ENCODE peak calls at places on chromosomes 4 and X, in ten cellular contexts. One of them, this sample, is unnamed. For H3K27me3, the result is how much of the 10 kb centered on the place peaks cover.

GRCh38 chr4:62531731-62532130 is 1331.6 kb downstream of the ADGRL3 start:
- DNase-seq in transverse colon: no peak
- DNase-seq in ovary: no peak
- DNase-seq in adrenal gland: no peak
- DNase-seq in K562: no peak
- DNase-seq in hepatocyte: no peak
- DNase-seq in dorsolateral prefrontal cortex: no peak
- DNase-seq in Peyer's patch: no peak
- DNase-seq in AG04450: no peak
- DNase-seq in mammary epithelial cell: no peak
- DNase-seq in this sample: no peak

GRCh38 chr4:154014401-154015105 is 225.7 kb upstream of the SFRP2 start:
- DNase-seq in transverse colon: no peak
- DNase-seq in ovary: no peak
- DNase-seq in adrenal gland: no peak
- DNase-seq in K562: no peak
- DNase-seq in hepatocyte: no peak
- DNase-seq in dorsolateral prefrontal cortex: no peak
- DNase-seq in Peyer's patch: no peak
- DNase-seq in AG04450: no peak
- DNase-seq in mammary epithelial cell: no peak
- DNase-seq in this sample: no peak

GRCh38 chr4:52051615-52052474 is 741 bp downstream of the SPATA18 start:
- DNase-seq in transverse colon: peak
- DNase-seq in ovary: peak
- DNase-seq in adrenal gland: peak
- DNase-seq in K562: no peak
- DNase-seq in hepatocyte: peak
- DNase-seq in dorsolateral prefrontal cortex: peak
- DNase-seq in Peyer's patch: peak
- DNase-seq in AG04450: peak
- DNase-seq in mammary epithelial cell: peak
- DNase-seq in this sample: peak

GRCh38 chrX:68232206-68232605 is 201.1 kb downstream of the OPHN1 start:
- DNase-seq in transverse colon: no peak
- DNase-seq in ovary: no peak
- DNase-seq in adrenal gland: no peak
- DNase-seq in K562: no peak
- DNase-seq in hepatocyte: no peak
- DNase-seq in dorsolateral prefrontal cortex: no peak
- DNase-seq in Peyer's patch: no peak
- DNase-seq in AG04450: no peak
- DNase-seq in mammary epithelial cell: peak
- DNase-seq in this sample: no peak

GRCh38 chr4:2322227-2322626 is 60.3 kb upstream of the MXD4 start:
- DNase-seq in transverse colon: no peak
- DNase-seq in ovary: no peak
- DNase-seq in adrenal gland: no peak
- DNase-seq in K562: no peak
- DNase-seq in hepatocyte: no peak
- DNase-seq in dorsolateral prefrontal cortex: no peak
- DNase-seq in Peyer's patch: no peak
- DNase-seq in AG04450: no peak
- DNase-seq in mammary epithelial cell: no peak
- DNase-seq in this sample: no peak

GRCh38 chr4:147733614-147734344 is 1.9 kb downstream of the ARHGAP10 start:
- DNase-seq in transverse colon: no peak
- DNase-seq in ovary: no peak
- DNase-seq in adrenal gland: peak
- DNase-seq in K562: no peak
- DNase-seq in hepatocyte: no peak
- DNase-seq in dorsolateral prefrontal cortex: no peak
- DNase-seq in Peyer's patch: no peak
- DNase-seq in AG04450: no peak
- DNase-seq in mammary epithelial cell: peak
- DNase-seq in this sample: no peak

GRCh38 chrX:100700809-100701208 is 31.1 kb downstream of the SYTL4 start:
- DNase-seq in transverse colon: no peak
- DNase-seq in ovary: no peak
- DNase-seq in adrenal gland: no peak
- DNase-seq in K562: no peak
- DNase-seq in hepatocyte: no peak
- DNase-seq in dorsolateral prefrontal cortex: no peak
- DNase-seq in Peyer's patch: no peak
- DNase-seq in AG04450: no peak
- DNase-seq in mammary epithelial cell: no peak
- DNase-seq in this sample: no peak

GRCh38 chr4:163591614-163592020 is 97.1 kb downstream of the TMA16 start:
- DNase-seq in transverse colon: no peak
- DNase-seq in ovary: no peak
- DNase-seq in adrenal gland: no peak
- DNase-seq in K562: no peak
- DNase-seq in hepatocyte: no peak
- DNase-seq in dorsolateral prefrontal cortex: no peak
- DNase-seq in Peyer's patch: no peak
- DNase-seq in AG04450: no peak
- DNase-seq in mammary epithelial cell: no peak
- DNase-seq in this sample: no peak

GRCh38 chrX:9337056-9337455 is 127.8 kb upstream of the TBL1X start:
- DNase-seq in transverse colon: no peak
- DNase-seq in ovary: no peak
- DNase-seq in adrenal gland: peak
- DNase-seq in K562: no peak
- DNase-seq in hepatocyte: no peak
- DNase-seq in dorsolateral prefrontal cortex: no peak
- DNase-seq in Peyer's patch: no peak
- DNase-seq in AG04450: no peak
- DNase-seq in mammary epithelial cell: no peak
- DNase-seq in this sample: no peak

GRCh38 chrX:71667328-71668247 is at the start of gene LOC101059915:
- DNase-seq in transverse colon: no peak
- DNase-seq in ovary: no peak
- DNase-seq in adrenal gland: no peak
- DNase-seq in K562: no peak
- DNase-seq in hepatocyte: no peak
- DNase-seq in dorsolateral prefrontal cortex: no peak
- DNase-seq in Peyer's patch: no peak
- DNase-seq in AG04450: no peak
- DNase-seq in mammary epithelial cell: no peak
- DNase-seq in this sample: peak

GRCh38 chrX:38458071-38458470 is 103.3 kb upstream of the TSPAN7 start:
- DNase-seq in transverse colon: no peak
- DNase-seq in ovary: no peak
- DNase-seq in adrenal gland: no peak
- DNase-seq in K562: no peak
- DNase-seq in hepatocyte: peak
- DNase-seq in dorsolateral prefrontal cortex: no peak
- DNase-seq in Peyer's patch: no peak
- DNase-seq in AG04450: no peak
- DNase-seq in mammary epithelial cell: no peak
- DNase-seq in this sample: no peak

GRCh38 chr4:153538408-153539057 is 72.4 kb downstream of the TMEM131L start:
- DNase-seq in transverse colon: no peak
- DNase-seq in ovary: no peak
- DNase-seq in adrenal gland: no peak
- DNase-seq in K562: no peak
- DNase-seq in hepatocyte: peak
- DNase-seq in dorsolateral prefrontal cortex: no peak
- DNase-seq in Peyer's patch: no peak
- DNase-seq in AG04450: no peak
- DNase-seq in mammary epithelial cell: no peak
- DNase-seq in this sample: no peak

DNA sequence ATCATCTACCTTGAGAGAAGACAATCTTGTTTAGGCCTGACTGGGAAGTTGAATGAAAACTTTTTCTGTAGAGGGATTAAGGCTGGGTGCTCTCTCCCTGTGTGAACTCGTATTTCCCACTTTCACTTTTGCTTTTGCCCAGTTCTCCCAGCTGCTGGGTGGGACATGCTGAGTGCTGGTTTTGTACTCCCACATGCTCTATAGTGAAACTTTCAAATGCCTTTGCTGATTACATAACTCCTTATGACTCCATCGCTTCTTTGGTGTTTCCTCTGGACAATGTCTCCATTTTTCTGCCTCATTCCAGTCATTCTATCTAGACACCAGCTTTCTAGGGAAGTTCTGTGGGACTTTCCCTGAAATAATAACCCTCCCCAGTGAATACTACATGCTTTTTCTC is 100.5 kb downstream of the CLNK start:
- DNase-seq in transverse colon: peak
- DNase-seq in ovary: no peak
- DNase-seq in adrenal gland: no peak
- DNase-seq in K562: no peak
- DNase-seq in hepatocyte: peak
- DNase-seq in dorsolateral prefrontal cortex: no peak
- DNase-seq in Peyer's patch: no peak
- DNase-seq in AG04450: peak
- DNase-seq in mammary epithelial cell: peak
- DNase-seq in this sample: no peak
- H3K4me3 ChIP-seq in transverse colon: no peak
- H3K4me3 ChIP-seq in ovary: peak
- H3K4me3 ChIP-seq in adrenal gland: no peak
- H3K4me3 ChIP-seq in K562: no peak
- H3K4me3 ChIP-seq in hepatocyte: no peak
- H3K4me3 ChIP-seq in dorsolateral prefrontal cortex: peak
- H3K4me3 ChIP-seq in Peyer's patch: no peak
- H3K4me3 ChIP-seq in AG04450: peak
- H3K4me3 ChIP-seq in mammary epithelial cell: no peak
- H3K4me3 ChIP-seq in this sample: peak

GRCh38 chr4:137470806-137471205 is 61.5 kb downstream of the PCDH18 start:
- DNase-seq in transverse colon: no peak
- DNase-seq in ovary: no peak
- DNase-seq in adrenal gland: no peak
- DNase-seq in K562: no peak
- DNase-seq in hepatocyte: no peak
- DNase-seq in dorsolateral prefrontal cortex: no peak
- DNase-seq in Peyer's patch: no peak
- DNase-seq in AG04450: no peak
- DNase-seq in mammary epithelial cell: no peak
- DNase-seq in this sample: no peak
- H3K27ac ChIP-seq in transverse colon: no peak
- H3K27ac ChIP-seq in ovary: no peak
- H3K27ac ChIP-seq in adrenal gland: no peak
- H3K27ac ChIP-seq in K562: no peak
- H3K27ac ChIP-seq in hepatocyte: no peak
- H3K27ac ChIP-seq in dorsolateral prefrontal cortex: no peak
- H3K27ac ChIP-seq in Peyer's patch: no peak
- H3K27ac ChIP-seq in AG04450: no peak
- H3K27ac ChIP-seq in mammary epithelial cell: no peak
- H3K27ac ChIP-seq in this sample: no peak

GRCh38 chr4:54659213-54660144 is 1.7 kb downstream of the KIT start:
- DNase-seq in transverse colon: no peak
- DNase-seq in ovary: peak
- DNase-seq in adrenal gland: no peak
- DNase-seq in K562: no peak
- DNase-seq in hepatocyte: peak
- DNase-seq in dorsolateral prefrontal cortex: no peak
- DNase-seq in Peyer's patch: no peak
- DNase-seq in AG04450: no peak
- DNase-seq in mammary epithelial cell: no peak
- DNase-seq in this sample: no peak

GRCh38 chr4:54661686-54662085 is 3.9 kb downstream of the KIT start:
- DNase-seq in transverse colon: no peak
- DNase-seq in ovary: no peak
- DNase-seq in adrenal gland: no peak
- DNase-seq in K562: no peak
- DNase-seq in hepatocyte: no peak
- DNase-seq in dorsolateral prefrontal cortex: no peak
- DNase-seq in Peyer's patch: no peak
- DNase-seq in AG04450: no peak
- DNase-seq in mammary epithelial cell: peak
- DNase-seq in this sample: no peak

GRCh38 chr4:54661156-54661555 is 3.4 kb downstream of the KIT start:
- DNase-seq in transverse colon: no peak
- DNase-seq in ovary: no peak
- DNase-seq in adrenal gland: no peak
- DNase-seq in K562: no peak
- DNase-seq in hepatocyte: no peak
- DNase-seq in dorsolateral prefrontal cortex: no peak
- DNase-seq in Peyer's patch: no peak
- DNase-seq in AG04450: no peak
- DNase-seq in mammary epithelial cell: peak
- DNase-seq in this sample: no peak

GRCh38 chr4:54660591-54660990 is 2.8 kb downstream of the KIT start:
- DNase-seq in transverse colon: no peak
- DNase-seq in ovary: no peak
- DNase-seq in adrenal gland: no peak
- DNase-seq in K562: no peak
- DNase-seq in hepatocyte: no peak
- DNase-seq in dorsolateral prefrontal cortex: no peak
- DNase-seq in Peyer's patch: no peak
- DNase-seq in AG04450: no peak
- DNase-seq in mammary epithelial cell: no peak
- DNase-seq in this sample: no peak

DNA sequence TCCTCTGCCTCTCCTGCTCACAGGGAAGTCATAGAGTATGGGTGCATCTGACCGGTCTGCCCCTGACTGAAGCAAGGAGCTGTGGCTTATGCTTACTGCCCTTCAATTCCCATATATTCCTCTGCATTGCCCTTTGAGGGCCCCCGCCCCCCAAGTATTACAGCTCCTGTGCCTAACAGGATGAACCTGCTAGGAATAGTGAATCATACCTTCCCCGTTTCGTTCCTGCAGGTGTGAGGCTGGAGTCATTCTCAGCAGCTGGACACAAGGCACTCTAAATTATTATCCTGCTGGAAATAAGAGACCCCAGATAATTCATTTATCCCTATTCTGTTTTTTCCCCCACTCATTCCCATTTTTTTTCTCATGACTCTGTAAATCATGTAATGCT is 2.4 kb downstream of the KIT start:
- DNase-seq in transverse colon: no peak
- DNase-seq in ovary: no peak
- DNase-seq in adrenal gland: no peak
- DNase-seq in K562: no peak
- DNase-seq in hepatocyte: no peak
- DNase-seq in dorsolateral prefrontal cortex: no peak
- DNase-seq in Peyer's patch: no peak
- DNase-seq in AG04450: no peak
- DNase-seq in mammary epithelial cell: peak
- DNase-seq in this sample: no peak
- H3K27me3 ChIP-seq in transverse colon: half or more
- H3K27me3 ChIP-seq in ovary: under half
- H3K27me3 ChIP-seq in adrenal gland: under half
- H3K27me3 ChIP-seq in K562: under half
- H3K27me3 ChIP-seq in hepatocyte: under half
- H3K27me3 ChIP-seq in dorsolateral prefrontal cortex: under half
- H3K27me3 ChIP-seq in Peyer's patch: under half
- H3K27me3 ChIP-seq in AG04450: under half
- H3K27me3 ChIP-seq in mammary epithelial cell: under half
- H3K27me3 ChIP-seq in this sample: under half

GRCh38 chr4:155899891-155900290 is 3.6 kb upstream of the TDO2 start:
- DNase-seq in transverse colon: no peak
- DNase-seq in ovary: no peak
- DNase-seq in adrenal gland: no peak
- DNase-seq in K562: no peak
- DNase-seq in hepatocyte: no peak
- DNase-seq in dorsolateral prefrontal cortex: no peak
- DNase-seq in Peyer's patch: no peak
- DNase-seq in AG04450: no peak
- DNase-seq in mammary epithelial cell: no peak
- DNase-seq in this sample: no peak
- H3K4me3 ChIP-seq in transverse colon: no peak
- H3K4me3 ChIP-seq in ovary: no peak
- H3K4me3 ChIP-seq in adrenal gland: no peak
- H3K4me3 ChIP-seq in K562: no peak
- H3K4me3 ChIP-seq in hepatocyte: no peak
- H3K4me3 ChIP-seq in dorsolateral prefrontal cortex: no peak
- H3K4me3 ChIP-seq in Peyer's patch: no peak
- H3K4me3 ChIP-seq in AG04450: no peak
- H3K4me3 ChIP-seq in mammary epithelial cell: no peak
- H3K4me3 ChIP-seq in this sample: no peak